ENCODE peak calls at places on chromosomes 11 and 22, in eight cellular contexts. One of them, this sample, is unnamed.

GRCh38 chr11:134460044-134460371 is 48.0 kb upstream of the B3GAT1 start:
- DNase-seq in esophagus muscularis mucosa: no peak
- DNase-seq in HCT116: no peak
- DNase-seq in breast epithelium: peak
- DNase-seq in K562: no peak
- DNase-seq in HepG2: no peak
- DNase-seq in transverse colon: no peak
- DNase-seq in GM12891: no peak
- DNase-seq in this sample: no peak

GRCh38 chr22:19464975-19465374 is 14.0 kb downstream of the UFD1 start:
- DNase-seq in transverse colon: no peak
- DNase-seq in HCT116: no peak
- DNase-seq in HepG2: no peak
- DNase-seq in esophagus muscularis mucosa: no peak
- DNase-seq in GM12891: no peak
- DNase-seq in breast epithelium: no peak
- DNase-seq in K562: no peak
- DNase-seq in this sample: no peak

GRCh38 chr11:128417607-128418324 is 169.6 kb downstream of the ETS1 start:
- DNase-seq in breast epithelium: no peak
- DNase-seq in HepG2: no peak
- DNase-seq in GM12891: no peak
- DNase-seq in esophagus muscularis mucosa: peak
- DNase-seq in HCT116: no peak
- DNase-seq in K562: no peak
- DNase-seq in transverse colon: no peak
- DNase-seq in this sample: no peak

GRCh38 chr11:3723014-3723708 is 52.0 kb upstream of the CHRNA10 start:
- DNase-seq in transverse colon: no peak
- DNase-seq in breast epithelium: no peak
- DNase-seq in HepG2: no peak
- DNase-seq in esophagus muscularis mucosa: no peak
- DNase-seq in GM12891: no peak
- DNase-seq in HCT116: no peak
- DNase-seq in K562: no peak
- DNase-seq in this sample: no peak

GRCh38 chr11:2975594-2975993 is 16.5 kb downstream of the NAP1L4 start:
- DNase-seq in K562: peak
- DNase-seq in transverse colon: no peak
- DNase-seq in breast epithelium: no peak
- DNase-seq in GM12891: no peak
- DNase-seq in esophagus muscularis mucosa: no peak
- DNase-seq in HCT116: peak
- DNase-seq in HepG2: peak
- DNase-seq in this sample: peak

GRCh38 chr22:29511126-29511854 is 31.3 kb downstream of the NEFH start:
- DNase-seq in HCT116: no peak
- DNase-seq in transverse colon: no peak
- DNase-seq in breast epithelium: no peak
- DNase-seq in HepG2: no peak
- DNase-seq in esophagus muscularis mucosa: no peak
- DNase-seq in K562: no peak
- DNase-seq in GM12891: no peak
- DNase-seq in this sample: no peak

GRCh38 chr11:35418847-35419712 is at the start of gene SLC1A2:
- DNase-seq in HepG2: no peak
- DNase-seq in GM12891: peak
- DNase-seq in transverse colon: no peak
- DNase-seq in K562: no peak
- DNase-seq in HCT116: no peak
- DNase-seq in breast epithelium: no peak
- DNase-seq in esophagus muscularis mucosa: no peak
- DNase-seq in this sample: no peak

GRCh38 chr11:126339866-126340434 is 15.5 kb upstream of the ST3GAL4 start:
- DNase-seq in transverse colon: no peak
- DNase-seq in K562: no peak
- DNase-seq in HCT116: no peak
- DNase-seq in GM12891: no peak
- DNase-seq in breast epithelium: no peak
- DNase-seq in HepG2: no peak
- DNase-seq in esophagus muscularis mucosa: no peak
- DNase-seq in this sample: peak

GRCh38 chr22:27996981-27997380 is 77.9 kb upstream of the PITPNB start:
- DNase-seq in HCT116: no peak
- DNase-seq in HepG2: no peak
- DNase-seq in K562: no peak
- DNase-seq in transverse colon: no peak
- DNase-seq in GM12891: no peak
- DNase-seq in esophagus muscularis mucosa: no peak
- DNase-seq in breast epithelium: no peak
- DNase-seq in this sample: no peak

GRCh38 chr11:126340960-126341709 is 14.4 kb upstream of the ST3GAL4 start:
- DNase-seq in GM12891: no peak
- DNase-seq in esophagus muscularis mucosa: no peak
- DNase-seq in breast epithelium: no peak
- DNase-seq in HepG2: no peak
- DNase-seq in transverse colon: no peak
- DNase-seq in HCT116: no peak
- DNase-seq in K562: no peak
- DNase-seq in this sample: no peak

GRCh38 chr11:86938203-86938899 is 16.8 kb downstream of the FZD4 start:
- DNase-seq in K562: peak
- DNase-seq in HepG2: no peak
- DNase-seq in GM12891: no peak
- DNase-seq in HCT116: no peak
- DNase-seq in transverse colon: no peak
- DNase-seq in breast epithelium: no peak
- DNase-seq in esophagus muscularis mucosa: no peak
- DNase-seq in this sample: no peak

GRCh38 chr11:13384837-13385417 is 78.1 kb downstream of the BTBD10 start:
- DNase-seq in GM12891: no peak
- DNase-seq in transverse colon: peak
- DNase-seq in breast epithelium: no peak
- DNase-seq in HCT116: peak
- DNase-seq in K562: peak
- DNase-seq in esophagus muscularis mucosa: no peak
- DNase-seq in HepG2: peak
- DNase-seq in this sample: no peak

GRCh38 chr22:26922804-26923203 is 265.4 kb downstream of the MIAT start:
- DNase-seq in breast epithelium: no peak
- DNase-seq in K562: peak
- DNase-seq in HCT116: no peak
- DNase-seq in HepG2: no peak
- DNase-seq in esophagus muscularis mucosa: no peak
- DNase-seq in transverse colon: no peak
- DNase-seq in GM12891: no peak
- DNase-seq in this sample: no peak

GRCh38 chr22:35728639-35729308 is 11.1 kb downstream of the APOL5 start:
- DNase-seq in K562: no peak
- DNase-seq in HCT116: no peak
- DNase-seq in GM12891: no peak
- DNase-seq in esophagus muscularis mucosa: no peak
- DNase-seq in transverse colon: peak
- DNase-seq in HepG2: no peak
- DNase-seq in breast epithelium: no peak
- DNase-seq in this sample: peak

DNA sequence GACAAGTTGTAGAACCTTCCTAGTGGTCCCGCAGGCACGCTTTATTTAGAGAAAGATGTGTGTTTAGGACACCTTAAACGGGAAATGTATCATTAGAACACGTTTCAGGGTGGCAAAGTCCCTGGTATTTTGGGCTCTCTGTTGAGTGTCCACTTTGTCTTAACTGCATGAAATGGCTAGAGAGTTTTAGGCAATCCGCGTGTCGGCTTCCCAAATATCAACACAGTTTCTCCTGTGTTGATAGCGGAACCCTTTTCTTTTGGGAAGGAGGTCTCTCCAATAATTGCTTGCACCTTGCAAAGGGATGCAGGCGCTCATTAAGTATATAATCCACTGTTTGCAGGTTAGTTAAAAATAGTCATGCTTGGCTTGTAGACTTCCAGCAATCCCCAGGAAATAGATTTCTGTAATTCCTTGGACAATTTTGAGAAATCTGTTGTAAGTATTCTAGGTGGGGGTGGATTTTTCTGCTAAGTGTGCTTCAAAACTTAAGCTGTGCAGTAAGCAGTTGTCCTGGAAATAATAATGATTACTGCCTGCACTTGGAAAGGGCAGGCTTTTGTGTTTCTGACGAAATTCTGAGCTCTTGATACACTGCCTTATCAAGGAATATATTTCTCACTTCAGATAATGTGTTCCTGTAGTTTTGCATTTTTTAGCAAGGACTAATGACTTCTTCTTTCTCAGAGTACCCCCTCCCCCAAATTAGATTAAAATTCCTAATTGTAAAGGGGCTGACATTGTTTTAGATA is 120.1 kb downstream of the HIPK3 start:
- DNase-seq in HepG2: no peak
- DNase-seq in K562: no peak
- DNase-seq in HCT116: no peak
- DNase-seq in breast epithelium: no peak
- DNase-seq in transverse colon: no peak
- DNase-seq in GM12891: no peak
- DNase-seq in esophagus muscularis mucosa: no peak
- DNase-seq in this sample: no peak
- TF ChIP-seq POLR2A in HepG2: no peak
- TF ChIP-seq POLR2A in K562: no peak
- TF ChIP-seq POLR2A in HCT116: no peak
- TF ChIP-seq POLR2A in breast epithelium: no peak
- TF ChIP-seq POLR2A in transverse colon: no peak
- TF ChIP-seq POLR2A in GM12891: no peak
- TF ChIP-seq POLR2A in esophagus muscularis mucosa: no peak
- TF ChIP-seq POLR2A in this sample: no peak

GRCh38 chr11:118530683-118531596 is at the start of gene TMEM25:
- DNase-seq in K562: peak
- DNase-seq in HCT116: no peak
- DNase-seq in esophagus muscularis mucosa: no peak
- DNase-seq in GM12891: peak
- DNase-seq in HepG2: peak
- DNase-seq in transverse colon: peak
- DNase-seq in breast epithelium: peak
- DNase-seq in this sample: peak
- TF ChIP-seq POLR2AphosphoS5 in K562: peak
- TF ChIP-seq POLR2AphosphoS5 in HCT116: peak
- TF ChIP-seq POLR2AphosphoS5 in esophagus muscularis mucosa: peak
- TF ChIP-seq POLR2AphosphoS5 in GM12891: no peak
- TF ChIP-seq POLR2AphosphoS5 in HepG2: peak
- TF ChIP-seq POLR2AphosphoS5 in transverse colon: peak
- TF ChIP-seq POLR2AphosphoS5 in breast epithelium: peak
- TF ChIP-seq POLR2AphosphoS5 in this sample: peak

DNA sequence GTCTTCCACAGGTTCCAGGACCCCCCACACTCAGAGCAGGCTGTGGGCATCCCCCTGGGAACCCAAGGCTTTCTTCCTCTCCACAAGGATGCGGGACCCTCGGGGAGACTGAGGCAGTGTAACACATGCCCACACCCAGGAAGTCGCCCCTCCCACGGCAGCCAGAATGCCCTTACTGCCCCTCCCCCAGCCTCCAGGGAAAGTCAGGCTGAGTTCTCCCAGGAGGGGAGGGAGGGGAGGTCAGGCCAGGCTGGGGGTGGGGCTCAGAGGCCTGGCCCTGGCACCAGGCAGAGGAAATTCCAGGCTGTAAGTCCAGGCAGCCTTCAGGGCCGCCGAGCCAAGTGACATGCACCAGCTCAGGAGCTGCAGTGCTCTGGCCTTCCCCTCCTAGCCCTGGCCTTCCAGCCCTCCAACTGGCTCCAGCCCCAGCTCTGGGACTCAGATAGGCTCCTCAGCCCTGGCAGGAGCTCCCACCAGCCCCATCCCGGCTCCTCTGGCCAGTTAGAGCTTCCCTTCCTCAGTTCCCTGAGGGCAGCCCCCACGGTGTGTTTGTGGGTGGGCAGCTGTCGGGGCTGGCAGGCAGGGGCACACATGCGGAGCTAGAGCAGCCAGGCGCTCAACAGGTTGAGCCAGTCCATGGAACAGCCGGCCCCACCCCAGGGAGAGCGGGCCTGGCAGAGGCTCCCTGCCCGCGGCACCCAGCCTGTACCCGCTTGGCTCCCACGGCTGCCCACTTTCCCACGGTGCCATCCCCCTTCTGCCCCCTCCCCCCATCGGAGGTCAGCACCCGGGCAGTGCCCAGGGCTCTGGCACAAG is 3.6 kb downstream of the BCL9L start:
- DNase-seq in breast epithelium: peak
- DNase-seq in esophagus muscularis mucosa: no peak
- DNase-seq in transverse colon: peak
- DNase-seq in K562: peak
- DNase-seq in HepG2: peak
- DNase-seq in GM12891: no peak
- DNase-seq in HCT116: no peak
- DNase-seq in this sample: peak
- TF ChIP-seq POLR2A in breast epithelium: no peak
- TF ChIP-seq POLR2A in esophagus muscularis mucosa: peak
- TF ChIP-seq POLR2A in transverse colon: peak
- TF ChIP-seq POLR2A in K562: no peak
- TF ChIP-seq POLR2A in HepG2: peak
- TF ChIP-seq POLR2A in GM12891: no peak
- TF ChIP-seq POLR2A in HCT116: no peak
- TF ChIP-seq POLR2A in this sample: peak

GRCh38 chr11:46513934-46514342 is 79.9 kb downstream of the AMBRA1 start:
- DNase-seq in breast epithelium: no peak
- DNase-seq in K562: no peak
- DNase-seq in esophagus muscularis mucosa: no peak
- DNase-seq in HCT116: no peak
- DNase-seq in transverse colon: peak
- DNase-seq in GM12891: no peak
- DNase-seq in HepG2: no peak
- DNase-seq in this sample: peak
- TF ChIP-seq POLR2AphosphoS5 in breast epithelium: no peak
- TF ChIP-seq POLR2AphosphoS5 in K562: no peak
- TF ChIP-seq POLR2AphosphoS5 in esophagus muscularis mucosa: no peak
- TF ChIP-seq POLR2AphosphoS5 in HCT116: no peak
- TF ChIP-seq POLR2AphosphoS5 in transverse colon: no peak
- TF ChIP-seq POLR2AphosphoS5 in GM12891: no peak
- TF ChIP-seq POLR2AphosphoS5 in HepG2: no peak
- TF ChIP-seq POLR2AphosphoS5 in this sample: no peak

GRCh38 chr11:62546244-62546936 is at the start of gene AHNAK:
- DNase-seq in HepG2: no peak
- DNase-seq in breast epithelium: peak
- DNase-seq in K562: peak
- DNase-seq in HCT116: no peak
- DNase-seq in GM12891: no peak
- DNase-seq in esophagus muscularis mucosa: no peak
- DNase-seq in transverse colon: peak
- DNase-seq in this sample: peak
- TF ChIP-seq POLR2A in HepG2: peak
- TF ChIP-seq POLR2A in breast epithelium: no peak
- TF ChIP-seq POLR2A in K562: peak
- TF ChIP-seq POLR2A in HCT116: peak
- TF ChIP-seq POLR2A in GM12891: no peak
- TF ChIP-seq POLR2A in esophagus muscularis mucosa: peak
- TF ChIP-seq POLR2A in transverse colon: peak
- TF ChIP-seq POLR2A in this sample: no peak